ENCODE peak calls at places on chromosomes 5 and 9, in nine cellular contexts. One of them, this sample, is unnamed.
A peak's percentile ranks its signal among the peaks of the same experiment; 100 is the strongest.

GRCh38 chr5:173925449-173926071 is 37.4 kb downstream of the CPEB4 start:
- DNase-seq in BJ: no peak
- DNase-seq in HFFc6: peak; percentile 30
- DNase-seq in A549: peak; percentile 25
- DNase-seq in fibroblast of mammary gland: peak; percentile 64
- DNase-seq in mucosa of descending colon: no peak
- DNase-seq in GM12865: peak; percentile 72
- DNase-seq in HCT116: peak; percentile 38
- DNase-seq in right atrium auricular region: no peak
- DNase-seq in this sample: no peak

GRCh38 chr5:73201547-73202513 is 28.8 kb downstream of the TMEM174 start:
- DNase-seq in BJ: no peak
- DNase-seq in HFFc6: peak; percentile 47
- DNase-seq in A549: peak; percentile 92
- DNase-seq in fibroblast of mammary gland: peak; percentile 47
- DNase-seq in mucosa of descending colon: peak; percentile 93
- DNase-seq in GM12865: peak; percentile 59
- DNase-seq in HCT116: peak; percentile 78
- DNase-seq in right atrium auricular region: peak; percentile 61
- DNase-seq in this sample: peak; percentile 28

GRCh38 chr9:13269589-13270452 is 9.7 kb downstream of the MPDZ start:
- DNase-seq in BJ: no peak
- DNase-seq in HFFc6: no peak
- DNase-seq in A549: no peak
- DNase-seq in fibroblast of mammary gland: no peak
- DNase-seq in mucosa of descending colon: no peak
- DNase-seq in GM12865: no peak
- DNase-seq in HCT116: no peak
- DNase-seq in right atrium auricular region: no peak
- DNase-seq in this sample: no peak

GRCh38 chr5:14735944-14736343 is 71.4 kb downstream of the OTULIN start:
- DNase-seq in BJ: no peak
- DNase-seq in HFFc6: no peak
- DNase-seq in A549: no peak
- DNase-seq in fibroblast of mammary gland: no peak
- DNase-seq in mucosa of descending colon: no peak
- DNase-seq in GM12865: no peak
- DNase-seq in HCT116: no peak
- DNase-seq in right atrium auricular region: no peak
- DNase-seq in this sample: no peak

GRCh38 chr5:68739752-68740151 is 354.1 kb upstream of the SLC30A5 start:
- DNase-seq in BJ: no peak
- DNase-seq in HFFc6: no peak
- DNase-seq in A549: no peak
- DNase-seq in fibroblast of mammary gland: no peak
- DNase-seq in mucosa of descending colon: no peak
- DNase-seq in GM12865: peak; percentile 68
- DNase-seq in HCT116: no peak
- DNase-seq in right atrium auricular region: no peak
- DNase-seq in this sample: no peak

GRCh38 chr9:137411670-137412380 is 11.1 kb downstream of the EXD3 start:
- DNase-seq in BJ: peak; percentile 51
- DNase-seq in HFFc6: peak; percentile 84
- DNase-seq in A549: peak; percentile 86
- DNase-seq in fibroblast of mammary gland: peak; percentile 86
- DNase-seq in mucosa of descending colon: peak; percentile 83
- DNase-seq in GM12865: peak; percentile 90
- DNase-seq in HCT116: peak; percentile 75
- DNase-seq in right atrium auricular region: peak; percentile 83
- DNase-seq in this sample: peak; percentile 70

GRCh38 chr5:78699565-78700143 is 51.1 kb upstream of the LHFPL2 start:
- DNase-seq in BJ: peak; percentile 84
- DNase-seq in HFFc6: peak; percentile 98
- DNase-seq in A549: peak; percentile 76
- DNase-seq in fibroblast of mammary gland: peak; percentile 95
- DNase-seq in mucosa of descending colon: no peak
- DNase-seq in GM12865: no peak
- DNase-seq in HCT116: peak; percentile 99
- DNase-seq in right atrium auricular region: no peak
- DNase-seq in this sample: peak; percentile 100

GRCh38 chr9:36742264-36742663 is 169.6 kb downstream of the MELK start:
- DNase-seq in BJ: no peak
- DNase-seq in HFFc6: no peak
- DNase-seq in A549: no peak
- DNase-seq in fibroblast of mammary gland: no peak
- DNase-seq in mucosa of descending colon: no peak
- DNase-seq in GM12865: no peak
- DNase-seq in HCT116: no peak
- DNase-seq in right atrium auricular region: no peak
- DNase-seq in this sample: no peak

GRCh38 chr5:73812962-73813588 is 187.1 kb downstream of the ARHGEF28 start:
- DNase-seq in BJ: no peak
- DNase-seq in HFFc6: no peak
- DNase-seq in A549: peak; percentile 58
- DNase-seq in fibroblast of mammary gland: no peak
- DNase-seq in mucosa of descending colon: peak; percentile 64
- DNase-seq in GM12865: no peak
- DNase-seq in HCT116: no peak
- DNase-seq in right atrium auricular region: no peak
- DNase-seq in this sample: no peak

GRCh38 chr9:31137850-31138160 is 1246.6 kb upstream of the ACO1 start:
- DNase-seq in BJ: no peak
- DNase-seq in HFFc6: no peak
- DNase-seq in A549: no peak
- DNase-seq in fibroblast of mammary gland: peak; percentile 1
- DNase-seq in mucosa of descending colon: no peak
- DNase-seq in GM12865: no peak
- DNase-seq in HCT116: no peak
- DNase-seq in right atrium auricular region: no peak
- DNase-seq in this sample: peak; percentile 70

GRCh38 chr9:13971910-13972655 is 341.9 kb downstream of the NFIB start:
- DNase-seq in BJ: no peak
- DNase-seq in HFFc6: no peak
- DNase-seq in A549: no peak
- DNase-seq in fibroblast of mammary gland: no peak
- DNase-seq in mucosa of descending colon: no peak
- DNase-seq in GM12865: no peak
- DNase-seq in HCT116: no peak
- DNase-seq in right atrium auricular region: no peak
- DNase-seq in this sample: no peak

GRCh38 chr5:172911976-172912375 is 47.2 kb upstream of the RPL26L1 start:
- DNase-seq in BJ: no peak
- DNase-seq in HFFc6: no peak
- DNase-seq in A549: no peak
- DNase-seq in fibroblast of mammary gland: peak; percentile 53
- DNase-seq in mucosa of descending colon: no peak
- DNase-seq in GM12865: no peak
- DNase-seq in HCT116: no peak
- DNase-seq in right atrium auricular region: no peak
- DNase-seq in this sample: no peak

GRCh38 chr9:129888085-129888808 is 53.0 kb downstream of the USP20 start:
- DNase-seq in BJ: no peak
- DNase-seq in HFFc6: no peak
- DNase-seq in A549: no peak
- DNase-seq in fibroblast of mammary gland: no peak
- DNase-seq in mucosa of descending colon: peak; percentile 92
- DNase-seq in GM12865: peak; percentile 99
- DNase-seq in HCT116: no peak
- DNase-seq in right atrium auricular region: no peak
- DNase-seq in this sample: no peak

GRCh38 chr5:58450811-58451629 is 8.9 kb downstream of the PLK2 start:
- DNase-seq in BJ: no peak
- DNase-seq in HFFc6: no peak
- DNase-seq in A549: no peak
- DNase-seq in fibroblast of mammary gland: no peak
- DNase-seq in mucosa of descending colon: no peak
- DNase-seq in GM12865: no peak
- DNase-seq in HCT116: no peak
- DNase-seq in right atrium auricular region: no peak
- DNase-seq in this sample: no peak

GRCh38 chr9:86891091-86891490 is 56.2 kb downstream of the GAS1 start:
- DNase-seq in BJ: no peak
- DNase-seq in HFFc6: no peak
- DNase-seq in A549: no peak
- DNase-seq in fibroblast of mammary gland: peak; percentile 39
- DNase-seq in mucosa of descending colon: no peak
- DNase-seq in GM12865: no peak
- DNase-seq in HCT116: no peak
- DNase-seq in right atrium auricular region: no peak
- DNase-seq in this sample: no peak

GRCh38 chr9:86891886-86892437 is 55.3 kb downstream of the GAS1 start:
- DNase-seq in BJ: no peak
- DNase-seq in HFFc6: no peak
- DNase-seq in A549: no peak
- DNase-seq in fibroblast of mammary gland: no peak
- DNase-seq in mucosa of descending colon: no peak
- DNase-seq in GM12865: no peak
- DNase-seq in HCT116: no peak
- DNase-seq in right atrium auricular region: no peak
- DNase-seq in this sample: no peak

GRCh38 chr9:86892576-86892975 is 54.7 kb downstream of the GAS1 start:
- DNase-seq in BJ: no peak
- DNase-seq in HFFc6: no peak
- DNase-seq in A549: no peak
- DNase-seq in fibroblast of mammary gland: no peak
- DNase-seq in mucosa of descending colon: no peak
- DNase-seq in GM12865: no peak
- DNase-seq in HCT116: no peak
- DNase-seq in right atrium auricular region: no peak
- DNase-seq in this sample: peak; percentile 66

GRCh38 chr9:86893811-86894490 is 53.4 kb downstream of the GAS1 start:
- DNase-seq in BJ: no peak
- DNase-seq in HFFc6: no peak
- DNase-seq in A549: no peak
- DNase-seq in fibroblast of mammary gland: no peak
- DNase-seq in mucosa of descending colon: no peak
- DNase-seq in GM12865: no peak
- DNase-seq in HCT116: no peak
- DNase-seq in right atrium auricular region: no peak
- DNase-seq in this sample: no peak
- TF ChIP-seq CTCF in BJ: peak; percentile 4
- TF ChIP-seq CTCF in HFFc6: no peak
- TF ChIP-seq CTCF in A549: no peak
- TF ChIP-seq CTCF in fibroblast of mammary gland: peak; percentile 11
- TF ChIP-seq CTCF in mucosa of descending colon: no peak
- TF ChIP-seq CTCF in GM12865: no peak
- TF ChIP-seq CTCF in HCT116: no peak
- TF ChIP-seq CTCF in right atrium auricular region: no peak
- TF ChIP-seq CTCF in this sample: peak; percentile 18

GRCh38 chr5:5828619-5829018 is 406.1 kb downstream of the ICE1 start:
- DNase-seq in BJ: no peak
- DNase-seq in HFFc6: no peak
- DNase-seq in A549: no peak
- DNase-seq in fibroblast of mammary gland: no peak
- DNase-seq in mucosa of descending colon: no peak
- DNase-seq in GM12865: no peak
- DNase-seq in HCT116: no peak
- DNase-seq in right atrium auricular region: no peak
- DNase-seq in this sample: no peak

GRCh38 chr5:5822729-5823257 is 400.3 kb downstream of the ICE1 start:
- DNase-seq in BJ: no peak
- DNase-seq in HFFc6: no peak
- DNase-seq in A549: no peak
- DNase-seq in fibroblast of mammary gland: no peak
- DNase-seq in mucosa of descending colon: no peak
- DNase-seq in GM12865: peak; percentile 12
- DNase-seq in HCT116: no peak
- DNase-seq in right atrium auricular region: no peak
- DNase-seq in this sample: no peak

GRCh38 chr5:5826911-5827310 is 404.4 kb downstream of the ICE1 start:
- DNase-seq in BJ: no peak
- DNase-seq in HFFc6: peak; percentile 31
- DNase-seq in A549: no peak
- DNase-seq in fibroblast of mammary gland: peak; percentile 29
- DNase-seq in mucosa of descending colon: no peak
- DNase-seq in GM12865: no peak
- DNase-seq in HCT116: no peak
- DNase-seq in right atrium auricular region: no peak
- DNase-seq in this sample: no peak
- TF ChIP-seq CTCF in BJ: no peak
- TF ChIP-seq CTCF in HFFc6: no peak
- TF ChIP-seq CTCF in A549: no peak
- TF ChIP-seq CTCF in fibroblast of mammary gland: no peak
- TF ChIP-seq CTCF in mucosa of descending colon: no peak
- TF ChIP-seq CTCF in GM12865: no peak
- TF ChIP-seq CTCF in HCT116: no peak
- TF ChIP-seq CTCF in right atrium auricular region: no peak
- TF ChIP-seq CTCF in this sample: no peak

DNA sequence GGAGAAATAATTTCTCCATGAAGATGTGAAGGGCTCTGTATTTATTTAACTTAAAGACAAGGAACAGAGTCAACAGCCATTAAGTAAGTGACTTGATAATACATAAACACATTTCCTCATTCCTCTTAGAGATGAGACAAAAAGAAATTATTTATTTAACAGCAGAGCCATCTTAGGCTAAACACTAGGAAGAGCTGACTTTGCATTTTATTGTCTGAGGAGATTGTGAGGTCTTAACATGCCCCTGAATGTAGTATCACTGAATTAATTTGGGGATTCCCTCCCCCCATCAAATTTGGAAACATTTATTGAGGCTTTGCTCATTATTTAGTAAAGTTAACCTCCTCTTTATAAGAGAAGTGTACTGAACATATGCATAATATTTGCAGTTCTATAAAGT is 35.2 kb downstream of the TAS2R1 start:
- DNase-seq in BJ: no peak
- DNase-seq in HFFc6: no peak
- DNase-seq in A549: no peak
- DNase-seq in fibroblast of mammary gland: no peak
- DNase-seq in mucosa of descending colon: no peak
- DNase-seq in GM12865: no peak
- DNase-seq in HCT116: no peak
- DNase-seq in right atrium auricular region: no peak
- DNase-seq in this sample: no peak
- TF ChIP-seq CTCF in BJ: no peak
- TF ChIP-seq CTCF in HFFc6: no peak
- TF ChIP-seq CTCF in A549: no peak
- TF ChIP-seq CTCF in fibroblast of mammary gland: no peak
- TF ChIP-seq CTCF in mucosa of descending colon: no peak
- TF ChIP-seq CTCF in GM12865: no peak
- TF ChIP-seq CTCF in HCT116: no peak
- TF ChIP-seq CTCF in right atrium auricular region: no peak
- TF ChIP-seq CTCF in this sample: no peak

GRCh38 chr9:15416880-15417279 is 5.8 kb upstream of the SNAPC3 start:
- DNase-seq in BJ: no peak
- DNase-seq in HFFc6: peak; percentile 30
- DNase-seq in A549: no peak
- DNase-seq in fibroblast of mammary gland: peak; percentile 65
- DNase-seq in mucosa of descending colon: no peak
- DNase-seq in GM12865: peak; percentile 56
- DNase-seq in HCT116: no peak
- DNase-seq in right atrium auricular region: no peak
- DNase-seq in this sample: peak; percentile 58
- TF ChIP-seq CTCF in BJ: peak; percentile 44
- TF ChIP-seq CTCF in HFFc6: peak; percentile 72
- TF ChIP-seq CTCF in A549: peak; percentile 62
- TF ChIP-seq CTCF in fibroblast of mammary gland: peak; percentile 47
- TF ChIP-seq CTCF in mucosa of descending colon: peak; percentile 13
- TF ChIP-seq CTCF in GM12865: peak; percentile 39
- TF ChIP-seq CTCF in HCT116: peak; percentile 43
- TF ChIP-seq CTCF in right atrium auricular region: no peak
- TF ChIP-seq CTCF in this sample: peak; percentile 72